ENCODE peak calls at places on chromosome 7, in eight cellular contexts. G is esophagus muscularis mucosa, M is SK-N-SH, J is breast epithelium, W is endothelial cell of umbilical vein, L is Panc1, P is SK-N-MC, C is transverse colon. O is an unnamed sample.

GRCh38 chr7:138097064-138097741 is 20.9 kb downstream of the AKR1D1 start:
- DNase-seq in G (no peak), M (peak; percentile 44), J (no peak), W (peak; percentile 6), L (no peak), P (no peak), C (peak; percentile 45), O (no peak)

GRCh38 chr7:73865738-73866445 is 4.9 kb downstream of the TMEM270 start:
- DNase-seq in G (no peak), M (peak; percentile 85), J (no peak), W (peak; percentile 62), L (no peak), P (no peak), C (peak; percentile 37), O (no peak)

GRCh38 chr7:73560035-73560835 is 2.7 kb upstream of the BCL7B start:
- DNase-seq in G (no peak), M (peak; percentile 24), J (no peak), W (no peak), L (peak; percentile 42), P (no peak), C (no peak), O (no peak)

GRCh38 chr7:133556553-133556952 is 303.7 kb downstream of the EXOC4 start:
- DNase-seq in G (no peak), M (peak; percentile 58), J (no peak), W (no peak), L (no peak), P (no peak), C (no peak), O (no peak)

GRCh38 chr7:110775046-110775445 is 315.9 kb upstream of the LRRN3 start:
- DNase-seq in G (no peak), M (no peak), J (no peak), W (no peak), L (no peak), P (no peak), C (no peak), O (no peak)

GRCh38 chr7:45973725-45974532 is 52.9 kb upstream of the IGFBP3 start:
- DNase-seq in G (peak; percentile 81), M (no peak), J (no peak), W (no peak), L (no peak), P (no peak), C (no peak), O (no peak)

GRCh38 chr7:101362334-101363195 is at the start of gene COL26A1:
- DNase-seq in G (no peak), M (peak; percentile 92), J (no peak), W (no peak), L (no peak), P (no peak), C (peak; percentile 12), O (peak; percentile 87)

GRCh38 chr7:44633254-44634186 is 27.1 kb downstream of the OGDH start:
- DNase-seq in G (no peak), M (no peak), J (peak; percentile 77), W (peak; percentile 95), L (no peak), P (no peak), C (peak; percentile 52), O (no peak)

GRCh38 chr7:20737840-20738448 is 48.7 kb downstream of the SP8 start:
- DNase-seq in G (no peak), M (no peak), J (no peak), W (no peak), L (no peak), P (no peak), C (no peak), O (no peak)

GRCh38 chr7:135661311-135662122 is 797 bp upstream of the STMP1 start:
- DNase-seq in G (no peak), M (no peak), J (no peak), W (peak; percentile 63), L (no peak), P (no peak), C (no peak), O (peak; percentile 23)

GRCh38 chr7:66627876-66628360 is 763 bp upstream of the KCTD7 start:
- DNase-seq in G (peak; percentile 93), M (no peak), J (no peak), W (no peak), L (no peak), P (no peak), C (no peak), O (no peak)

GRCh38 chr7:137996386-137996851 is 5.5 kb downstream of the CREB3L2 start:
- DNase-seq in G (no peak), M (peak; percentile 79), J (no peak), W (peak; percentile 93), L (no peak), P (no peak), C (no peak), O (no peak)

GRCh38 chr7:27453702-27454405 is 208.8 kb downstream of the HIBADH start:
- DNase-seq in G (peak; percentile 87), M (peak; percentile 77), J (no peak), W (peak; percentile 61), L (no peak), P (no peak), C (no peak), O (no peak)

GRCh38 chr7:99387912-99388311 is 13.4 kb downstream of the ARPC1B start:
- DNase-seq in G (no peak), M (no peak), J (no peak), W (no peak), L (no peak), P (no peak), C (no peak), O (no peak)

DNA sequence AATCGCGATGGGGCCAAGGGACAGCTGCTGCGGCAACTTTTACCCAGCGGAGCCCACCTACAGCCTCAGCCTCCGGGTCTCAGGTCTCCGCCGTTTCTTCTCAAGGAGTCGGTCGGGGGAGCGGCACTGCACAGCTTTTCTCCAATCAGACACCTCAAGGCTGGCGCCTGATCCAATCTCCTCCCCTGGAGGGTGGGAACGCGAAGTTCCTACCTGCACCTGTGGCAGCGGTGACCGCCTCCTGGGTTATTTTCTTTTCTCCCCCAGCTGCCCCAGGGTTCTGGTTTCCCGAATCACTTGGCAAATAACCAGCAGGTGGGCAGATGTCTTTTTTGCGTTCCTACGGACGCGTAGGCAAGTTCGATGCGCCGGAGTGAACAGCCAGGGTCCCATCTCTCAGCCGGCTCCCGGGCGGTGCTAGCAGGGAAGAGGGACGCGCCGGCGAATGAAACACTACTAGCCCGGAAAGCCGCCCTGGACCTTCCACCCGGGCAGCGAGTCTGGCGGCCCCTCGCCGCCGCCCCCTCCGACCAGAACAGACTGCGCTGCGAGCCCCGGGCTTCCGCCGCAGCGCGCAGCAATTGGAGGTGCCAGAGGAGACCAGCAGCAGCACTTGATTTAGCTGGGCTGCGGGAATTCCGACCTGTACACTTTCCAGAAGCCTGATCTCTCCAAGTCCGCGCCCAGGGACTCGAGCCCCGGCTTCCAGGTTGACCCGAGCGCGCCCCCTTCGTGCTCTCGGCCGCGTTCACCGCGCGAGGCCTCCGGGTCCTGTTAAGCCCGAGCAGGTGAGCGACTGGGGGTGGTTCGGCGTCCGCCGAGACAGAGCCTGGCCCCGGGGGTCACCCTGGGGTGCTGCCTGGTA is at the start of gene PRR15:
- DNase-seq in G (no peak), M (peak; percentile 80), J (peak; percentile 62), W (peak; percentile 56), L (no peak), P (no peak), C (peak; percentile 91), O (peak; percentile 71)
- H3K4me3 ChIP-seq in G (peak within 1 kb of the TSS; percentile 67), M (peak within 1 kb of the TSS; percentile 70), J (peak within 1 kb of the TSS; percentile 60), W (peak within 1 kb of the TSS; percentile 69), L (peak within 1 kb of the TSS; percentile 44), P (peak within 1 kb of the TSS; percentile 85), C (peak within 1 kb of the TSS; percentile 45), O (peak within 1 kb of the TSS; percentile 30)

GRCh38 chr7:76346778-76347177 is 12.0 kb downstream of the YWHAG start:
- DNase-seq in G (no peak), M (no peak), J (no peak), W (peak; percentile 46), L (no peak), P (no peak), C (no peak), O (no peak)
- TF ChIP-seq POLR2AphosphoS5 in G (no peak), M (no peak), J (no peak), W (peak; percentile 49), L (no peak), P (no peak), C (no peak), O (no peak)

GRCh38 chr7:1093916-1094508 is 6.1 kb downstream of the GPER1 start:
- DNase-seq in G (no peak), M (no peak), J (no peak), W (no peak), L (no peak), P (no peak), C (no peak), O (peak; percentile 74)

GRCh38 chr7:1091644-1092027 is 3.7 kb downstream of the GPER1 start:
- DNase-seq in G (no peak), M (no peak), J (no peak), W (no peak), L (no peak), P (no peak), C (no peak), O (peak; percentile 79)

GRCh38 chr7:1093506-1093850 is 5.6 kb downstream of the GPER1 start:
- DNase-seq in G (no peak), M (no peak), J (no peak), W (no peak), L (no peak), P (no peak), C (no peak), O (no peak)

GRCh38 chr7:1092161-1092632 is 4.3 kb downstream of the GPER1 start:
- DNase-seq in G (no peak), M (no peak), J (no peak), W (no peak), L (no peak), P (no peak), C (no peak), O (no peak)

DNA sequence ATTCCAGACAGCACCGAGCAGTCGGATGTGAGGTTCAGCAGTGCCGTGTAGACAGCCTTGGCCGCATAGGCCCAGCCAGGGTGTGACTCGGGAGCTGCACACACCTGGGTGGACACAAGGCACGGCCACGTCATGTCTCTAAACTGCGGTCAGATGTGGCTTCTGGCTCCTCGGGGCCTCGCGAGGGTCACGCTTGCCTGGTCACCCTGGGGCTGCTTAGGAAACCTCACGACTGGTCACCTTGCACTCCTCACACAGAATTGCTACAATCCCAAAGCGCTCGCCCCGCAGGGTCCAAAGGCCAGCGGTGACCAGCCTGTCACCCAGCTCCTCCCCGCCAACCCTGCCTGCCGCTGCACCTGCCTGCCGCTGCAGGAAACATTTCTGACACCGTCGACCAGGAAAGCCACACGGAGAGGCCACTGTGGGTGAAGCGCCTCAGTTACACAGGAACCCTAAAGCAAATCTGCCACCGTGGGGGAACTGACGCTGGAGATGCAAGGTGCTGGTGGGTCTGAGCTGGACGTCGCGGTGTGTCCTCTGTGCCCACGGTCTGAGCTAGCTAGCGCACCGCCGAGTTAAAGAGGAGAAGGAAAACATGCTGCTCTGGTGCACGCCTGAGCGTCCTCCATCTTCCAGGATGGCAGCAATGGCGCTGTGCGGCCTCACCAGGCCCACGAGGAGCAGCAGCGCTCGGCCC is 5.0 kb downstream of the GPER1 start:
- DNase-seq in G (no peak), M (no peak), J (no peak), W (no peak), L (no peak), P (no peak), C (no peak), O (peak; percentile 72)
- H3K27ac ChIP-seq in G (no peak overlapping the region), M (no peak overlapping the region), J (no peak overlapping the region), W (no peak overlapping the region), L (no peak overlapping the region), P (no peak overlapping the region), C (no peak overlapping the region), O (no peak overlapping the region)

DNA sequence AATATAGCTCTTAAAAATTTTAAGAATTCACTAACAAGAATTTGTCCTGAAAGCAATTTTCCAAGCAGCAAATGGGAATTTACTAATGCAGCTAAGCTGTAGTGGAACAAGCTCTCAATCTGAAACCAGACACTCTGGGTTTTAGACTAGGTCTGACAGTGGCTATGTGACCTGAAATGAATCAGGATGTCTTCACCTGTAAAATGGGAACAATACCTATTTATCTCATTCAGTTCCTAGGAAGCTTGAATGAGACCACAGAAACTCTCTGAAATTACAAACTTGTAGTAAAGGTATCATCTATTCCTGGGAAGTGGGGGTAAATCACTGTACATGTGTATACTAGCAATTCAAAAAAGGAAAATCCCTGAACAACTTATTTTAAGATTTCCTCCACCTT is 1.2 kb downstream of the DNAJC2 start:
- DNase-seq in G (no peak), M (no peak), J (no peak), W (no peak), L (no peak), P (no peak), C (no peak), O (no peak)
- H3K4me3 ChIP-seq in G (peak overlapping the region; percentile 92), M (peak overlapping the region; percentile 76), J (peak overlapping the region; percentile 95), W (peak overlapping the region; percentile 94), L (peak overlapping the region; percentile 100), P (peak overlapping the region; percentile 95), C (no peak overlapping the region), O (no peak overlapping the region)